ENCODE peak calls at places on chromosomes 13 and 19, in four cellular contexts. M, O, S and Y are unnamed samples.

GRCh38 chr19:37227996-37228395 is 10.0 kb downstream of the ZNF383 start:
- DNase-seq in M (peak), O (no peak), S (no peak), Y (no peak)

GRCh38 chr13:77751513-77752456 is 54.3 kb downstream of the SLAIN1 start:
- DNase-seq in M (peak), O (peak), S (peak), Y (no peak)

GRCh38 chr19:10852941-10853340 is 4.7 kb downstream of the C19orf38 start:
- DNase-seq in M (no peak), O (no peak), S (no peak), Y (no peak)

GRCh38 chr19:33024398-33024797 is 40.3 kb downstream of the RHPN2 start:
- DNase-seq in M (no peak), O (no peak), S (no peak), Y (no peak)

GRCh38 chr19:40396886-40397567 is 7.0 kb upstream of the HIPK4 start:
- DNase-seq in M (no peak), O (no peak), S (no peak), Y (no peak)

GRCh38 chr19:48878219-48879024 is 6.2 kb downstream of the PPP1R15A start:
- DNase-seq in M (no peak), O (peak), S (peak), Y (peak)

GRCh38 chr19:4183967-4184717 is 1.7 kb downstream of the ANKRD24 start:
- DNase-seq in M (no peak), O (no peak), S (no peak), Y (peak)

GRCh38 chr13:39297664-39298171 is 259.5 kb downstream of the NHLRC3 start:
- DNase-seq in M (no peak), O (peak), S (no peak), Y (no peak)

GRCh38 chr13:33933810-33934209 is 115.9 kb downstream of the RFC3 start:
- DNase-seq in M (no peak), O (no peak), S (no peak), Y (no peak)

GRCh38 chr19:20964798-20965197 is 41.7 kb downstream of the ZNF85 start:
- DNase-seq in M (no peak), O (no peak), S (no peak), Y (no peak)

GRCh38 chr13:72469932-72470331 is 257.5 kb downstream of the MZT1 start:
- DNase-seq in M (no peak), O (no peak), S (no peak), Y (no peak)

GRCh38 chr19:1125601-1126533 is 22.1 kb downstream of the GPX4 start:
- DNase-seq in M (no peak), O (no peak), S (no peak), Y (peak)

GRCh38 chr19:55341191-55342043 is 1.7 kb downstream of the KMT5C start:
- DNase-seq in M (peak), O (peak), S (peak), Y (peak)

GRCh38 chr19:7918615-7919421 is 1.3 kb upstream of the SNAPC2 start:
- DNase-seq in M (no peak), O (no peak), S (no peak), Y (no peak)

GRCh38 chr19:55693336-55693974 is 18.4 kb downstream of the EPN1 start:
- DNase-seq in M (no peak), O (no peak), S (no peak), Y (no peak)

GRCh38 chr13:41460930-41461329 is 3.6 kb downstream of the RGCC start:
- DNase-seq in M (no peak), O (no peak), S (no peak), Y (no peak)

GRCh38 chr19:33414667-33415605 is 41.4 kb downstream of the CEBPG start:
- DNase-seq in M (no peak), O (no peak), S (no peak), Y (no peak)

GRCh38 chr13:51249767-51250741 is 27.9 kb downstream of the FAM124A start:
- DNase-seq in M (no peak), O (no peak), S (no peak), Y (no peak)

GRCh38 chr13:22055259-22055658 is 384.4 kb downstream of the FGF9 start:
- DNase-seq in M (no peak), O (no peak), S (no peak), Y (no peak)

GRCh38 chr13:36038785-36039415 is 92.3 kb downstream of the DCLK1 start:
- DNase-seq in M (no peak), O (no peak), S (no peak), Y (no peak)

GRCh38 chr19:4390862-4391693 is 9.3 kb downstream of the SH3GL1 start:
- DNase-seq in M (no peak), O (no peak), S (no peak), Y (no peak)

GRCh38 chr19:10858204-10858828 is 10.1 kb downstream of the C19orf38 start:
- DNase-seq in M (peak), O (no peak), S (no peak), Y (no peak)

GRCh38 chr19:18029617-18030338 is 21.8 kb downstream of the ARRDC2 start:
- DNase-seq in M (no peak), O (peak), S (no peak), Y (no peak)

GRCh38 chr19:32346901-32347300 is 1.5 kb downstream of the ZNF507 start:
- DNase-seq in M (no peak), O (no peak), S (no peak), Y (no peak)

GRCh38 chr13:97491452-97491851 is 57.5 kb downstream of the RAP2A start:
- DNase-seq in M (no peak), O (no peak), S (no peak), Y (no peak)

GRCh38 chr19:50835785-50836542 is 2.6 kb upstream of the KLK15 start:
- DNase-seq in M (peak), O (peak), S (peak), Y (no peak)

GRCh38 chr19:11964858-11965645 is at the start of gene ZNF763:
- DNase-seq in M (peak), O (peak), S (peak), Y (peak)

GRCh38 chr13:66618702-66619101 is 611.4 kb downstream of the PCDH9 start:
- DNase-seq in M (no peak), O (peak), S (no peak), Y (no peak)

GRCh38 chr13:107461751-107462150 is 753.6 kb downstream of the LIG4 start:
- DNase-seq in M (no peak), O (no peak), S (no peak), Y (no peak)

GRCh38 chr19:48913114-48913513 is 13.0 kb downstream of the NUCB1 start:
- DNase-seq in M (no peak), O (no peak), S (no peak), Y (no peak)

GRCh38 chr19:17243854-17244617 is 1.7 kb downstream of the NR2F6 start:
- DNase-seq in M (no peak), O (peak), S (peak), Y (peak)